ENCODE peak calls at places on chromosome 11, in four cellular contexts. H is stomach, X is Karpas-422, E is GM03348. R is an unnamed sample.

GRCh38 chr11:94563176-94563847 is 3.9 kb upstream of the PIWIL4 start:
- DNase-seq in H (no peak), E (peak), X (no peak), R (no peak)

GRCh38 chr11:79304599-79305212 is 136.1 kb downstream of the TENM4 start:
- DNase-seq in E (peak), X (no peak), H (no peak), R (no peak)

GRCh38 chr11:65698205-65698604 is 13.8 kb upstream of the KAT5 start:
- DNase-seq in H (no peak), E (no peak), X (no peak), R (no peak)

GRCh38 chr11:129815596-129816461 is at the start of gene TMEM45B:
- DNase-seq in H (peak), E (no peak), X (no peak), R (no peak)

GRCh38 chr11:12585861-12586260 is 88.4 kb upstream of the TEAD1 start:
- DNase-seq in H (no peak), E (no peak), X (no peak), R (no peak)

GRCh38 chr11:12436266-12436665 is 58.9 kb downstream of the PARVA start:
- DNase-seq in H (no peak), X (no peak), E (no peak), R (no peak)

GRCh38 chr11:88535916-88536547 is 198.5 kb upstream of the CTSC start:
- DNase-seq in X (no peak), E (peak), H (no peak), R (no peak)

GRCh38 chr11:35210886-35211546 is 72.0 kb downstream of the CD44 start:
- DNase-seq in X (no peak), H (no peak), E (no peak), R (no peak)

GRCh38 chr11:72821920-72822799 is 7.9 kb downstream of the ATG16L2 start:
- DNase-seq in E (peak), H (peak), X (peak), R (peak)

GRCh38 chr11:35629914-35630313 is 11.7 kb downstream of the FJX1 start:
- DNase-seq in E (peak), H (no peak), X (no peak), R (no peak)

GRCh38 chr11:79963886-79964660 is 523.2 kb upstream of the TENM4 start:
- DNase-seq in X (no peak), H (no peak), E (no peak), R (no peak)

GRCh38 chr11:134850566-134850965 is 438.5 kb upstream of the B3GAT1 start:
- DNase-seq in E (no peak), H (no peak), X (peak), R (no peak)

GRCh38 chr11:19691815-19692214 is 20.8 kb upstream of the NAV2 start:
- DNase-seq in H (no peak), X (no peak), E (no peak), R (no peak)

GRCh38 chr11:126339866-126340434 is 15.5 kb upstream of the ST3GAL4 start:
- DNase-seq in X (no peak), E (no peak), H (peak), R (no peak)

GRCh38 chr11:73218106-73218829 is at the start of gene P2RY2:
- DNase-seq in E (peak), H (peak), X (no peak), R (peak)

GRCh38 chr11:72741849-72742521 is 10.2 kb downstream of the ARAP1 start:
- DNase-seq in H (no peak), X (no peak), E (no peak), R (no peak)

GRCh38 chr11:114080219-114080618 is 20.7 kb downstream of the ZBTB16 start:
- DNase-seq in X (no peak), E (no peak), H (no peak), R (no peak)

GRCh38 chr11:17415523-17416104 is 27.2 kb upstream of the KCNJ11 start:
- DNase-seq in X (no peak), H (no peak), E (no peak), R (no peak)

GRCh38 chr11:266676-267439 is 11.3 kb upstream of the NLRP6 start:
- DNase-seq in X (peak), H (no peak), E (no peak), R (no peak)

GRCh38 chr11:72446929-72447753 is 12.8 kb upstream of the CLPB start:
- DNase-seq in X (peak), H (no peak), E (peak), R (peak)

GRCh38 chr11:76777922-76778321 is 5.2 kb upstream of the TSKU start:
- DNase-seq in X (no peak), E (no peak), H (no peak), R (no peak)

GRCh38 chr11:131816046-131816445 is 445.6 kb downstream of the NTM start:
- DNase-seq in E (no peak), X (no peak), H (no peak), R (no peak)

GRCh38 chr11:35335226-35335625 is 84.1 kb downstream of the SLC1A2 start:
- DNase-seq in E (no peak), X (no peak), H (no peak), R (no peak)

GRCh38 chr11:26841818-26842457 is 120.1 kb upstream of the SLC5A12 start:
- DNase-seq in X (no peak), E (peak), H (no peak), R (no peak)

GRCh38 chr11:45106440-45106839 is 40.0 kb upstream of the PRDM11 start:
- DNase-seq in X (no peak), H (no peak), E (no peak), R (no peak)

GRCh38 chr11:1346669-1347390 is 37.4 kb upstream of the TOLLIP start:
- DNase-seq in X (no peak), E (no peak), H (no peak), R (no peak)

GRCh38 chr11:77309401-77310085 is 8.1 kb upstream of the GDPD4 start:
- DNase-seq in H (no peak), E (no peak), X (no peak), R (no peak)

GRCh38 chr11:124898711-124899110 is 1.0 kb upstream of the ROBO4 start:
- DNase-seq in E (peak), H (no peak), X (no peak), R (no peak)

GRCh38 chr11:128931661-128932060 is 11.0 kb downstream of the TP53AIP1 start:
- DNase-seq in X (no peak), H (no peak), E (no peak), R (no peak)

GRCh38 chr11:20015529-20016427 is 144.5 kb downstream of the DBX1 start:
- DNase-seq in E (no peak), H (no peak), X (no peak), R (peak)

GRCh38 chr11:114243461-114244372 is 52.5 kb upstream of the NNMT start:
- DNase-seq in X (no peak), E (no peak), H (no peak), R (no peak)

GRCh38 chr11:47886096-47886495 is 37.9 kb upstream of the NUP160 start:
- DNase-seq in E (peak), H (no peak), X (no peak), R (no peak)

GRCh38 chr11:64987998-64988854 is 8.5 kb downstream of the BATF2 start:
- DNase-seq in H (no peak), X (no peak), E (no peak), R (no peak)

GRCh38 chr11:34516247-34517040 is 2.9 kb upstream of the ELF5 start:
- DNase-seq in X (no peak), E (no peak), H (no peak), R (no peak)

GRCh38 chr11:45670386-45671135 is 5.1 kb upstream of the CHST1 start:
- DNase-seq in E (no peak), X (no peak), H (no peak), R (no peak)

GRCh38 chr11:20355221-20356219 is 8.0 kb upstream of the HTATIP2 start:
- DNase-seq in H (peak), X (peak), E (peak), R (peak)

GRCh38 chr11:118215262-118215661 is 9.5 kb downstream of the JAML start:
- DNase-seq in H (no peak), X (peak), E (no peak), R (no peak)

GRCh38 chr11:3830741-3831140 is 10.0 kb downstream of the RHOG start:
- DNase-seq in E (no peak), H (no peak), X (no peak), R (no peak)

R was measured in NCI-H2227 treated with DMSO at 0.1 percent for 48 hours.